ENCODE peak calls at places on chromosomes 11 and 22, in six cellular contexts. F is left ventricle myocardium inferior, H is tibial nerve, B is neural progenitor cell, Y is lung, Z is A549. G is an unnamed sample.

GRCh38 chr11:121578216-121579063 is 125.7 kb upstream of the SORL1-AS1 start:
- DNase-seq in B (no peak), H (no peak), F (no peak), Z (no peak), Y (no peak), G (no peak)

GRCh38 chr11:130166457-130166784 is 6.8 kb downstream of the ST14 start:
- DNase-seq in Y (no peak), H (no peak), B (no peak), F (no peak), Z (peak; percentile 81), G (no peak)

GRCh38 chr11:64538501-64538951 is 52.5 kb upstream of the SLC22A12 start:
- DNase-seq in H (no peak), F (no peak), Z (no peak), B (no peak), Y (no peak), G (no peak)

GRCh38 chr11:129729823-129730222 is 85.8 kb upstream of the TMEM45B start:
- DNase-seq in F (no peak), H (no peak), Y (no peak), Z (no peak), B (no peak), G (no peak)

GRCh38 chr22:41888638-41889200 is 26.2 kb downstream of the SHISA8 start:
- DNase-seq in H (no peak), B (no peak), F (no peak), Y (no peak), Z (no peak), G (no peak)

GRCh38 chr22:44340271-44341239 is 27.8 kb upstream of the SHISAL1 start:
- DNase-seq in Y (no peak), Z (no peak), H (no peak), F (no peak), B (no peak), G (peak; percentile 39)

GRCh38 chr11:57140568-57140967 is 41.2 kb upstream of the LRRC55 start:
- DNase-seq in F (no peak), H (no peak), Z (no peak), Y (no peak), B (no peak), G (no peak)

GRCh38 chr11:58573451-58574104 is 2.1 kb downstream of the LPXN start:
- DNase-seq in Z (peak; percentile 54), H (peak; percentile 41), Y (no peak), B (no peak), F (peak; percentile 47), G (peak; percentile 67)

GRCh38 chr22:17919276-17920144 is 104.9 kb downstream of the MICAL3 start:
- DNase-seq in H (no peak), Y (no peak), Z (no peak), B (no peak), F (peak; percentile 63), G (peak; percentile 71)

GRCh38 chr22:33923660-33924246 is 3.5 kb upstream of the LARGE1 start:
- DNase-seq in F (no peak), H (peak; percentile 33), Y (peak; percentile 69), Z (peak; percentile 74), B (peak; percentile 94), G (peak; percentile 56)

GRCh38 chr11:77370217-77370616 is 68.7 kb upstream of the GDPD4 start:
- DNase-seq in Y (no peak), Z (no peak), H (no peak), F (no peak), B (no peak), G (no peak)

GRCh38 chr11:96486890-96487633 is 97.2 kb downstream of the JRKL start:
- DNase-seq in Y (peak; percentile 39), F (no peak), Z (peak; percentile 49), B (peak; percentile 20), H (no peak), G (peak; percentile 34)

GRCh38 chr11:1151366-1152315 is 6.1 kb upstream of the MUC5AC start:
- DNase-seq in H (no peak), B (no peak), F (no peak), Y (no peak), Z (peak; percentile 76), G (no peak)

GRCh38 chr11:67119577-67120391 is 721 bp downstream of the KDM2A start:
- DNase-seq in Y (no peak), H (no peak), B (peak; percentile 66), F (no peak), Z (peak; percentile 19), G (peak; percentile 29)

GRCh38 chr11:86011175-86011574 is 57.7 kb downstream of the PICALM start:
- DNase-seq in F (no peak), H (no peak), Z (no peak), B (no peak), Y (no peak), G (no peak)

GRCh38 chr22:21917206-21917958 is 35.3 kb downstream of the PPM1F start:
- DNase-seq in Z (no peak), Y (no peak), B (no peak), F (no peak), H (no peak), G (no peak)

GRCh38 chr11:72573380-72573949 is 100.8 kb downstream of the PDE2A start:
- DNase-seq in Y (no peak), Z (peak; percentile 47), F (no peak), H (no peak), B (peak; percentile 78), G (peak; percentile 71)

GRCh38 chr22:49951001-49951677 is 9.4 kb upstream of the PIM3 start:
- DNase-seq in F (no peak), Y (peak; percentile 95), B (no peak), Z (no peak), H (no peak), G (no peak)

GRCh38 chr11:100340416-100341323 is 346.4 kb upstream of the ARHGAP42 start:
- DNase-seq in H (no peak), B (no peak), F (no peak), Z (no peak), Y (no peak), G (no peak)

GRCh38 chr22:22681221-22681739 is 36.9 kb downstream of the GGTLC2 start:
- DNase-seq in F (no peak), Z (no peak), H (no peak), B (no peak), Y (no peak), G (no peak)

GRCh38 chr11:100730266-100730665 is 43.2 kb downstream of the ARHGAP42 start:
- DNase-seq in Z (no peak), H (no peak), Y (no peak), B (no peak), F (no peak), G (no peak)

GRCh38 chr11:1829039-1829820 is 5.6 kb upstream of the SYT8 start:
- DNase-seq in F (no peak), Y (no peak), Z (no peak), H (no peak), B (no peak), G (no peak)

GRCh38 chr22:46079861-46080821 is 70.2 kb upstream of the PPARA start:
- DNase-seq in Z (peak; percentile 93), B (no peak), F (peak; percentile 75), Y (no peak), H (peak; percentile 81), G (peak; percentile 91)

GRCh38 chr11:126403039-126403438 is 47.6 kb downstream of the ST3GAL4 start:
- DNase-seq in Z (peak; percentile 41), F (no peak), Y (no peak), B (peak; percentile 59), H (peak; percentile 52), G (peak; percentile 58)

GRCh38 chr11:126403658-126404057 is 48.2 kb downstream of the ST3GAL4 start:
- DNase-seq in Y (no peak), H (no peak), Z (no peak), B (no peak), F (no peak), G (peak; percentile 9)

GRCh38 chr11:126405374-126405773 is 49.9 kb downstream of the ST3GAL4 start:
- DNase-seq in Y (peak; percentile 48), F (no peak), H (no peak), Z (no peak), B (no peak), G (no peak)

GRCh38 chr11:126405906-126406305 is 50.4 kb downstream of the ST3GAL4 start:
- DNase-seq in F (no peak), H (no peak), Y (no peak), B (no peak), Z (no peak), G (peak; percentile 6)

DNA sequence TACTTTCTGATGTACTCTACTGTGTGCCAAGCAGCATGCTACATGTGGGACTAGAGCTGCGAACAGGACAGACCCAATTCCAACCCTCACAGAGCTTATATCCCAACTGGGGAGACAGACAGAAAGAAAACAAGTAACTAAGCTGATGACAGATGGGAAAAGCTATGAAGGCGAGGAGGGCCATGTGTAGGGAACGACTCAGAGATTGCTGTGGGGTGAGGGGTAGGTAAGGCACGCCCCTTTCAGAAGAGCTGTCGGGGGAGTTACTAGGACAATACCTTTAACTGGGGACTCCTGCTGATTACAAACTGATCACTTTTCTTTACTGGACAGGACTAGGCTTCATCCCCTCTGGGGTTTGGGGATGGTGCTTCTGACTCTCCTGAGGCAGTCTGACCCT is 48.9 kb downstream of the ST3GAL4 start:
- DNase-seq in Y (no peak), Z (no peak), F (no peak), B (peak; percentile 26), H (no peak), G (no peak)
- H3K27ac ChIP-seq in Y (no peak overlapping the region), Z (no peak overlapping the region), F (no peak overlapping the region), B (no peak overlapping the region), H (peak overlapping the region; percentile 83), G (peak overlapping the region; percentile 19)

DNA sequence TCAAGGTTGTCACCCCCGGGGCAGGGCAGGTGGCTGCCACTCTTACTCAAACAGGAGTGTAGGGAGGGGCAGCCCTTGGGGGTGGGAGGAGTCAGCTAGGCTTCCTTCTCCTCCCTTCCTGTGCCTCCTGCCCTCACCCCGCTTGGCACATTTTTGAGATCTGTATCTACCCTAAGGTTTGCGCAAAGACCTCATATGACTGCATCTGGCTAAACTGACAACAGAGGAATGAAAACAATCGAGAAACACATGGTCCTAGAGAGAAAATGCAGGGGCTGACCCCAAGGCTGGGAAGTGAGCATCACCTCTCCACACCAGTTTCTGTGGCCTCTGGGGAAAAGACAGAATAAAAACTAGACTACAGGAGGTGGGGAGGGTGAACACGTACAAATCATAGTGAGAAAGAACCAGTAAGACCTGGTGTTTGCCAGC is 28.1 kb downstream of the IGSF9B start:
- DNase-seq in Y (no peak), B (no peak), Z (no peak), H (no peak), F (no peak), G (no peak)
- H3K4me1 ChIP-seq in Y (peaks cover 6% of the 10 kb centered on the region), B (no peaks in the 10 kb centered on the region), Z (no peaks in the 10 kb centered on the region), H (no peaks in the 10 kb centered on the region), F (peaks cover 19% of the 10 kb centered on the region), G (no peaks in the 10 kb centered on the region)

GRCh38 chr11:45885921-45886721 is 670 bp downstream of the MAPK8IP1 start:
- DNase-seq in F (no peak), B (peak; percentile 64), Y (no peak), Z (no peak), H (no peak), G (no peak)
- H3K9me3 ChIP-seq in F (no peaks in the 10 kb centered on the region), B (no peaks in the 10 kb centered on the region), Y (no peaks in the 10 kb centered on the region), Z (no peaks in the 10 kb centered on the region), H (no peaks in the 10 kb centered on the region), G (no peaks in the 10 kb centered on the region)

DNA sequence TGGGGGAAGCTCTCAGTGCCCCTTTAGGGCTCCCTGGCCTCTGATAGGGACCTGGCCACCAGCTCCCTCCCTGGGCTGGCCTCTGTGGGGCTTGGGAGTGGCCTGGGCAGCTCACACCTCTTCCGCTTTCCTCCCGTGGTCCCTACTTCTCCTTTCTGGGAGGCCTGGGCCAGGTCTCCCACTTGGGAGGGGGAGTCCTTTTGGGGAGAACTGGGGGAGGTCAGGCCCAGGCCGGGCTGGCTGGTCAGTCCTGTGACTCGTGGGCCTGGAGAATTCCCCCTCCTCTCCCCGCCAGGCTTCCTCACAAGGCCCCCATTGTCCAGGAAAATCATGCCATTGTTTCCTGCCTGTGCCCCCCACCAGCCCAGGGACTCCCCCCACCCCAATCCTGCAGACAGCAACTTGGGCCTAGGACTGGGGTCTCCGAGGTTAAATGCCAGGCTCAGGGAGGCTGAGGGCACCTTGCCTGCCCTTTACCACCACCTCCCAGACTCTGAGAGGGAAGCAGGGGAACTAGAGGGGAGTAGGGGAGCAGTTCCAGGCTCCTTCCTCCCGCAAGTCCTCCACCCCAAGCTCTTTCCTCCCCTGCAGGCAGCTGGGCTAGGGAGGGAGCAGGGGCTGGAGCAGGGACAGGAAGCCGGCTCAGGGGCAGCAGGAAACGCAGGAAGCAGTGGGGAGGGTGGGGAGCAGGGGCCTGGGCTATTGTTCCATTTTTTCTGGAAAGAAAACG is 2.8 kb downstream of the MAP3K11 start:
- DNase-seq in H (no peak), F (peak; percentile 68), Z (no peak), B (no peak), Y (peak; percentile 62), G (peak; percentile 86)
- H3K27ac ChIP-seq in H (peak overlapping the region; percentile 97), F (peak overlapping the region; percentile 94), Z (peak overlapping the region; percentile 19), B (no peak overlapping the region), Y (peak overlapping the region; percentile 97), G (peak overlapping the region; percentile 80)